ENCODE peak calls at places on chromosome 3, in ten cellular contexts. N is cardiac fibroblast; E is esophagus squamous epithelium; F is LNCaP clone FGC; S is astrocyte of the spinal cord; P is hypothalamus; A is PC-3; L is activated T-cell treated with anti-CD3 and anti-CD28 coated beads, Interleukin-2, amount 50 U/mL, for 48 hours; R is posterior cingulate gyrus; W is upper lobe of right lung. K is an unnamed sample.
A peak's percentile ranks its signal among the peaks of the same experiment; 100 is the strongest.

GRCh38 chr3:26347150-26347549 is 275.4 kb upstream of the LRRC3B start:
- DNase-seq in E (no peak), L (no peak), A (no peak), N (no peak), F (no peak), P (no peak), R (no peak), S (no peak), W (peak; percentile 49), K (no peak)

GRCh38 chr3:25110642-25111041 is 317.4 kb upstream of the RARB start:
- DNase-seq in P (no peak), S (no peak), W (no peak), E (no peak), N (no peak), L (no peak), A (no peak), F (no peak), R (no peak), K (no peak)

GRCh38 chr3:37492977-37493471 is 318.6 kb upstream of the LRRFIP2 start:
- DNase-seq in N (peak; percentile 75), W (no peak), E (no peak), R (no peak), A (no peak), F (no peak), L (no peak), P (no peak), S (peak; percentile 2), K (peak; percentile 52)

GRCh38 chr3:4776980-4777581 is 202.2 kb upstream of the BHLHE40 start:
- DNase-seq in F (no peak), L (peak; percentile 38), E (no peak), N (peak; percentile 65), A (peak; percentile 24), S (no peak), W (no peak), P (no peak), R (no peak), K (peak; percentile 47)

GRCh38 chr3:34109846-34110245 is 311.4 kb downstream of the PDCD6IP start:
- DNase-seq in E (no peak), N (no peak), W (no peak), L (no peak), F (no peak), P (no peak), S (no peak), A (no peak), R (no peak), K (no peak)

GRCh38 chr3:50364573-50365079 is 5.3 kb upstream of the TMEM115 start:
- DNase-seq in N (no peak), P (no peak), S (no peak), F (no peak), A (no peak), E (no peak), R (no peak), W (no peak), L (no peak), K (no peak)

GRCh38 chr3:139292192-139292591 is 51.6 kb upstream of the MRPS22 start:
- DNase-seq in F (no peak), E (no peak), S (no peak), W (no peak), N (no peak), R (no peak), L (no peak), A (no peak), P (no peak), K (no peak)

GRCh38 chr3:52982839-52983238 is 63.0 kb downstream of the SFMBT1 start:
- DNase-seq in L (no peak), P (no peak), N (no peak), E (no peak), W (no peak), R (no peak), S (no peak), F (peak; percentile 94), A (peak; percentile 30), K (no peak)

GRCh38 chr3:148074916-148075315 is 622.8 kb upstream of the AGTR1 start:
- DNase-seq in F (no peak), A (no peak), R (no peak), L (no peak), S (no peak), P (no peak), E (no peak), W (no peak), N (no peak), K (no peak)

GRCh38 chr3:61448378-61448777 is 113.0 kb upstream of the PTPRG start:
- DNase-seq in E (no peak), S (no peak), F (no peak), R (no peak), N (peak; percentile 23), L (no peak), A (no peak), W (no peak), P (no peak), K (peak; percentile 1)

GRCh38 chr3:97917813-97918536 is 54.3 kb downstream of the RIOX2 start:
- DNase-seq in L (no peak), A (no peak), W (no peak), E (no peak), R (no peak), S (peak; percentile 17), P (no peak), F (no peak), N (peak; percentile 50), K (peak; percentile 87)

GRCh38 chr3:188839187-188839695 is 332.5 kb upstream of the TPRG1 start:
- DNase-seq in R (no peak), N (no peak), L (no peak), F (peak; percentile 93), P (no peak), S (no peak), A (no peak), E (no peak), W (no peak), K (no peak)